ENCODE peak calls at places on chromosome 9, in eight cellular contexts. M is NCI-H446; C is EL; A is stimulated activated CD4-positive, alpha-beta T cell treated with anti-CD3 and anti-CD28 coated beads, Interleukin-12 subunit alpha, Interleukin-12 subunit beta, amount 100 ng/mL, for 4 hours; J is SHP77; E is NCI-H1092; F is fibroblast of gingiva; B is sigmoid colon. Q is an unnamed sample.

GRCh38 chr9:96448546-96449170 is 1.3 kb upstream of the HABP4 start:
- DNase-seq in M (no peak), C (no peak), A (no peak), J (no peak), E (no peak), F (no peak), B (no peak), Q (no peak)

GRCh38 chr9:6184749-6185645 is 30.6 kb upstream of the IL33 start:
- DNase-seq in M (peak; percentile 45), C (peak; percentile 9), A (no peak), J (no peak), E (no peak), F (peak; percentile 54), B (no peak), Q (no peak)

GRCh38 chr9:73780916-73781315 is 629.3 kb downstream of the ANXA1 start:
- DNase-seq in M (no peak), C (peak; percentile 49), A (no peak), J (no peak), E (no peak), F (peak; percentile 97), B (no peak), Q (no peak)

GRCh38 chr9:96460877-96461276 is 10.9 kb downstream of the HABP4 start:
- DNase-seq in M (no peak), C (peak; percentile 49), A (no peak), J (no peak), E (no peak), F (peak; percentile 74), B (no peak), Q (no peak)

GRCh38 chr9:93224591-93224990 is 40.7 kb downstream of the WNK2 start:
- DNase-seq in M (no peak), C (peak; percentile 9), A (no peak), J (no peak), E (no peak), F (no peak), B (no peak), Q (no peak)

GRCh38 chr9:108933641-108934322 is at the start of gene ELP1:
- DNase-seq in M (peak; percentile 84), C (peak; percentile 96), A (peak; percentile 91), J (peak; percentile 89), E (peak; percentile 93), F (peak; percentile 92), B (peak; percentile 96), Q (peak; percentile 89)

GRCh38 chr9:127967151-127967809 is 13.5 kb downstream of the EEIG1 start:
- DNase-seq in M (no peak), C (no peak), A (no peak), J (no peak), E (no peak), F (no peak), B (peak; percentile 73), Q (no peak)

GRCh38 chr9:69931340-69931739 is 110.7 kb downstream of the CFAP95 start:
- DNase-seq in M (peak; percentile 35), C (peak; percentile 31), A (no peak), J (no peak), E (no peak), F (no peak), B (no peak), Q (no peak)

GRCh38 chr9:125142560-125143376 is 560 bp downstream of the SCAI start:
- DNase-seq in M (no peak), C (no peak), A (peak; percentile 5), J (no peak), E (no peak), F (no peak), B (peak; percentile 66), Q (peak; percentile 9)

GRCh38 chr9:127033059-127033458 is 89.4 kb downstream of the ANGPTL2 start:
- DNase-seq in M (no peak), C (no peak), A (no peak), J (no peak), E (no peak), F (no peak), B (no peak), Q (no peak)

GRCh38 chr9:99012957-99013512 is 69.3 kb downstream of the COL15A1 start:
- DNase-seq in M (no peak), C (no peak), A (no peak), J (no peak), E (no peak), F (no peak), B (no peak), Q (no peak)

GRCh38 chr9:37172511-37172910 is 52.1 kb downstream of the ZCCHC7 start:
- DNase-seq in M (no peak), C (no peak), A (no peak), J (no peak), E (no peak), F (peak; percentile 5), B (no peak), Q (no peak)

GRCh38 chr9:70195456-70195855 is 63.3 kb upstream of the SMC5 start:
- DNase-seq in M (no peak), C (peak; percentile 51), A (no peak), J (no peak), E (no peak), F (no peak), B (no peak), Q (no peak)

GRCh38 chr9:136802321-136802720 is 5.4 kb upstream of the RABL6 start:
- DNase-seq in M (no peak), C (no peak), A (no peak), J (no peak), E (no peak), F (no peak), B (no peak), Q (no peak)

GRCh38 chr9:69044226-69045219 is 9.0 kb downstream of the FXN start:
- DNase-seq in M (no peak), C (peak; percentile 57), A (no peak), J (no peak), E (no peak), F (peak; percentile 56), B (no peak), Q (no peak)

GRCh38 chr9:105361873-105362272 is 86.0 kb upstream of the FSD1L start:
- DNase-seq in M (no peak), C (no peak), A (no peak), J (no peak), E (no peak), F (no peak), B (no peak), Q (no peak)

GRCh38 chr9:4465910-4466309 is 24.4 kb upstream of the SLC1A1 start:
- DNase-seq in M (no peak), C (no peak), A (no peak), J (no peak), E (no peak), F (no peak), B (no peak), Q (no peak)

GRCh38 chr9:70117835-70118319 is 74.2 kb downstream of the MAMDC2 start:
- DNase-seq in M (no peak), C (peak; percentile 69), A (no peak), J (no peak), E (no peak), F (peak; percentile 9), B (no peak), Q (no peak)

GRCh38 chr9:133969681-133970580 is 22.2 kb downstream of the VAV2 start:
- DNase-seq in M (no peak), C (no peak), A (no peak), J (no peak), E (no peak), F (no peak), B (no peak), Q (no peak)

GRCh38 chr9:7910426-7911015 is 110.9 kb upstream of the DMAC1 start:
- DNase-seq in M (no peak), C (no peak), A (no peak), J (no peak), E (no peak), F (no peak), B (no peak), Q (no peak)

GRCh38 chr9:2228641-2229040 is 213.5 kb downstream of the SMARCA2 start:
- DNase-seq in M (no peak), C (no peak), A (no peak), J (no peak), E (no peak), F (no peak), B (no peak), Q (no peak)

GRCh38 chr9:131276107-131276888 is at the start of gene FAM78A:
- DNase-seq in M (no peak), C (no peak), A (no peak), J (no peak), E (no peak), F (no peak), B (no peak), Q (no peak)

GRCh38 chr9:95666785-95667155 is 150.0 kb upstream of the PTCH1 start:
- DNase-seq in M (no peak), C (no peak), A (no peak), J (no peak), E (no peak), F (no peak), B (no peak), Q (no peak)

GRCh38 chr9:19471737-19472648 is 63.2 kb downstream of the ACER2 start:
- DNase-seq in M (peak; percentile 83), C (peak; percentile 61), A (peak; percentile 38), J (peak; percentile 14), E (peak; percentile 49), F (peak; percentile 29), B (peak; percentile 77), Q (peak; percentile 2)

GRCh38 chr9:17775646-17776045 is 196.8 kb downstream of the SH3GL2 start:
- DNase-seq in M (peak; percentile 58), C (no peak), A (no peak), J (no peak), E (no peak), F (no peak), B (no peak), Q (no peak)

GRCh38 chr9:137114220-137114612 is 317 bp downstream of the DPP7 start:
- DNase-seq in M (no peak), C (no peak), A (no peak), J (peak; percentile 48), E (no peak), F (no peak), B (peak; percentile 70), Q (no peak)

GRCh38 chr9:115640887-115641286 is 512.7 kb upstream of the PAPPA start:
- DNase-seq in M (no peak), C (peak; percentile 90), A (no peak), J (no peak), E (no peak), F (peak; percentile 87), B (no peak), Q (no peak)

GRCh38 chr9:2722715-2723114 is 5.4 kb downstream of the KCNV2 start:
- DNase-seq in M (peak; percentile 88), C (peak; percentile 51), A (no peak), J (no peak), E (no peak), F (peak; percentile 84), B (no peak), Q (no peak)

GRCh38 chr9:15606667-15607472 is 54.0 kb downstream of the CCDC171 start:
- DNase-seq in M (peak; percentile 80), C (peak; percentile 50), A (no peak), J (no peak), E (peak; percentile 43), F (peak; percentile 26), B (no peak), Q (no peak)

GRCh38 chr9:98778711-98779530 is 17.4 kb downstream of the ANKS6 start:
- DNase-seq in M (no peak), C (no peak), A (no peak), J (no peak), E (no peak), F (no peak), B (no peak), Q (no peak)

GRCh38 chr9:86098793-86099694 is at the start of gene GOLM1:
- DNase-seq in M (peak; percentile 47), C (peak; percentile 73), A (peak; percentile 32), J (peak; percentile 41), E (peak; percentile 49), F (peak; percentile 65), B (peak; percentile 73), Q (no peak)

GRCh38 chr9:110996436-110997224 is 41.6 kb downstream of the LPAR1 start:
- DNase-seq in M (no peak), C (peak; percentile 77), A (no peak), J (no peak), E (no peak), F (peak; percentile 96), B (peak; percentile 89), Q (no peak)

GRCh38 chr9:112047538-112048066 is 127.5 kb downstream of the SUSD1 start:
- DNase-seq in M (no peak), C (no peak), A (no peak), J (no peak), E (no peak), F (no peak), B (no peak), Q (no peak)

GRCh38 chr9:3464033-3464638 is 61.7 kb downstream of the RFX3 start:
- DNase-seq in M (no peak), C (peak; percentile 2), A (no peak), J (no peak), E (no peak), F (peak; percentile 60), B (no peak), Q (no peak)

Q was measured in T-helper 22 cell.